ENCODE peak calls at places on chromosomes 4 and X, in ten cellular contexts. J is pancreas; B is skeletal muscle cell; W is heart left ventricle; P is activated CD8-positive, alpha-beta T cell treated with anti-CD3 and anti-CD28 coated beads for 36 hours; K is BE2C; V is right lobe of liver; D is left ventricle myocardium inferior; M is activated CD4-positive, alpha-beta T cell treated with anti-CD3 and anti-CD28 coated beads for 24 hours; Y is PC-3. U is an unnamed sample.

GRCh38 chr4:81747242-81747930 is 275.7 kb upstream of the RASGEF1B start:
- DNase-seq in K (no peak), Y (no peak), D (no peak), M (no peak), W (peak), J (no peak), V (no peak), P (no peak), B (no peak), U (peak)

GRCh38 chrX:117335209-117335608 is 781.4 kb downstream of the KLHL13 start:
- DNase-seq in P (no peak), W (no peak), V (no peak), J (no peak), B (no peak), D (no peak), K (no peak), Y (no peak), M (no peak), U (no peak)

GRCh38 chr4:94271248-94271647 is 63.6 kb downstream of the SMARCAD1 start:
- DNase-seq in P (no peak), V (no peak), J (no peak), M (no peak), W (no peak), Y (no peak), B (no peak), D (no peak), K (no peak), U (no peak)

GRCh38 chr4:3747582-3747906 is 18.6 kb upstream of the ADRA2C start:
- DNase-seq in M (no peak), Y (no peak), J (no peak), K (peak), B (no peak), W (no peak), P (peak), V (no peak), D (no peak), U (no peak)

GRCh38 chr4:185480016-185480732 is 8.6 kb upstream of the CCDC110 start:
- DNase-seq in M (no peak), W (no peak), B (no peak), J (no peak), D (no peak), P (no peak), Y (no peak), K (no peak), V (no peak), U (no peak)

GRCh38 chrX:16120431-16120830 is 2.9 kb upstream of the GRPR start:
- DNase-seq in K (no peak), M (no peak), V (no peak), P (no peak), D (no peak), Y (no peak), J (no peak), B (no peak), W (no peak), U (no peak)

GRCh38 chrX:1400731-1401471 is 9.0 kb upstream of the SLC25A6 start:
- DNase-seq in M (no peak), P (no peak), B (no peak), J (no peak), D (peak), Y (no peak), K (no peak), W (no peak), V (no peak), U (no peak)

GRCh38 chr4:102612195-102612594 is 111.0 kb downstream of the NFKB1 start:
- DNase-seq in Y (no peak), M (no peak), W (no peak), K (no peak), V (no peak), J (no peak), B (no peak), D (no peak), P (no peak), U (no peak)

GRCh38 chr4:100450449-100450848 is 67.4 kb downstream of the EMCN start:
- DNase-seq in B (peak), K (no peak), W (no peak), V (no peak), Y (no peak), D (no peak), P (no peak), M (no peak), J (no peak), U (no peak)

GRCh38 chr4:17708992-17709759 is 72.2 kb downstream of the FAM184B start:
- DNase-seq in Y (no peak), D (no peak), M (no peak), P (no peak), K (no peak), J (peak), V (no peak), W (no peak), B (no peak), U (no peak)

GRCh38 chrX:68429216-68429615 is 4.1 kb downstream of the OPHN1 start:
- DNase-seq in V (no peak), M (no peak), Y (peak), J (no peak), W (no peak), D (no peak), B (no peak), K (no peak), P (no peak), U (no peak)

GRCh38 chr4:26235500-26235899 is 85.3 kb upstream of the RBPJ start:
- DNase-seq in K (no peak), M (no peak), P (no peak), Y (peak), V (no peak), J (peak), B (peak), D (peak), W (peak), U (no peak)

GRCh38 chr4:147368948-147369347 is 111.9 kb upstream of the EDNRA start:
- DNase-seq in B (no peak), D (no peak), J (no peak), W (no peak), K (no peak), Y (no peak), M (no peak), V (no peak), P (no peak), U (no peak)

GRCh38 chrX:15854080-15854655 is 445 bp downstream of the AP1S2 start:
- DNase-seq in K (peak), M (peak), Y (peak), D (peak), V (peak), P (peak), B (no peak), J (peak), W (peak), U (no peak)

GRCh38 chrX:21655901-21656586 is 2.1 kb downstream of the KLHL34 start:
- DNase-seq in M (no peak), Y (no peak), K (no peak), W (no peak), P (no peak), J (peak), V (no peak), B (no peak), D (no peak), U (no peak)

GRCh38 chrX:73944582-73944947 is 359.4 kb upstream of the ZCCHC13 start:
- DNase-seq in P (no peak), D (no peak), W (no peak), M (no peak), B (no peak), Y (no peak), V (no peak), K (no peak), J (no peak), U (no peak)